ENCODE peak calls at places on chromosomes 11 and 22, in eight cellular contexts. Z, L, X, G, P, H, V and F are unnamed samples.

GRCh38 chr11:83157755-83158473 is 983 bp downstream of the PCF11 start:
- DNase-seq in Z (no peak), L (peak; percentile 80), X (no peak), G (peak; percentile 64), P (peak; percentile 45), H (peak; percentile 39), V (peak; percentile 56), F (peak; percentile 60)

GRCh38 chr11:75078233-75078632 is 18.4 kb downstream of the OR2AT4 start:
- DNase-seq in Z (no peak), L (no peak), X (no peak), G (peak; percentile 13), P (no peak), H (no peak), V (no peak), F (no peak)

GRCh38 chr11:9069861-9070470 is 21.4 kb downstream of the SCUBE2 start:
- DNase-seq in Z (no peak), L (peak; percentile 56), X (no peak), G (no peak), P (no peak), H (no peak), V (no peak), F (no peak)

GRCh38 chr11:74520927-74521665 is 27.6 kb upstream of the LIPT2 start:
- DNase-seq in Z (no peak), L (no peak), X (no peak), G (no peak), P (no peak), H (no peak), V (no peak), F (no peak)

GRCh38 chr22:47324435-47324990 is 562.1 kb downstream of the TBC1D22A start:
- DNase-seq in Z (no peak), L (no peak), X (no peak), G (no peak), P (no peak), H (no peak), V (no peak), F (no peak)

GRCh38 chr11:126764221-126764620 is 236.3 kb downstream of the KIRREL3 start:
- DNase-seq in Z (no peak), L (no peak), X (no peak), G (no peak), P (no peak), H (no peak), V (no peak), F (no peak)

GRCh38 chr11:66112640-66113098 is 42.6 kb downstream of the PACS1 start:
- DNase-seq in Z (peak; percentile 66), L (no peak), X (no peak), G (peak; percentile 38), P (no peak), H (no peak), V (no peak), F (peak; percentile 49)

GRCh38 chr11:80980221-80980620 is 1539.4 kb upstream of the TENM4 start:
- DNase-seq in Z (no peak), L (no peak), X (no peak), G (peak; percentile 12), P (no peak), H (no peak), V (no peak), F (no peak)

GRCh38 chr11:48114740-48115139 is 101.9 kb upstream of the OR4B1 start:
- DNase-seq in Z (no peak), L (no peak), X (no peak), G (no peak), P (no peak), H (no peak), V (no peak), F (no peak)

GRCh38 chr11:14768789-14769188 is 123.2 kb downstream of the CYP2R1 start:
- DNase-seq in Z (no peak), L (no peak), X (no peak), G (no peak), P (no peak), H (no peak), V (no peak), F (no peak)

GRCh38 chr11:10388574-10388973 is 66.5 kb upstream of the AMPD3 start:
- DNase-seq in Z (no peak), L (no peak), X (no peak), G (no peak), P (no peak), H (no peak), V (peak; percentile 29), F (no peak)

GRCh38 chr11:102194257-102194656 is 84.0 kb downstream of the YAP1 start:
- DNase-seq in Z (no peak), L (no peak), X (no peak), G (no peak), P (no peak), H (no peak), V (no peak), F (no peak)

GRCh38 chr22:30733081-30733680 is 38.5 kb downstream of the OSBP2 start:
- DNase-seq in Z (no peak), L (no peak), X (no peak), G (no peak), P (no peak), H (no peak), V (no peak), F (no peak)

GRCh38 chr22:19679476-19680099 is 34.7 kb upstream of the SEPTIN5 start:
- DNase-seq in Z (no peak), L (no peak), X (peak; percentile 50), G (no peak), P (no peak), H (peak; percentile 69), V (peak; percentile 41), F (peak; percentile 39)
- TF ChIP-seq CTCF in Z (peak; percentile 86), L (peak; percentile 68), X (no peak), G (peak; percentile 67), P (peak; percentile 77), H (peak; percentile 93), V (peak; percentile 63), F (peak; percentile 18)

DNA sequence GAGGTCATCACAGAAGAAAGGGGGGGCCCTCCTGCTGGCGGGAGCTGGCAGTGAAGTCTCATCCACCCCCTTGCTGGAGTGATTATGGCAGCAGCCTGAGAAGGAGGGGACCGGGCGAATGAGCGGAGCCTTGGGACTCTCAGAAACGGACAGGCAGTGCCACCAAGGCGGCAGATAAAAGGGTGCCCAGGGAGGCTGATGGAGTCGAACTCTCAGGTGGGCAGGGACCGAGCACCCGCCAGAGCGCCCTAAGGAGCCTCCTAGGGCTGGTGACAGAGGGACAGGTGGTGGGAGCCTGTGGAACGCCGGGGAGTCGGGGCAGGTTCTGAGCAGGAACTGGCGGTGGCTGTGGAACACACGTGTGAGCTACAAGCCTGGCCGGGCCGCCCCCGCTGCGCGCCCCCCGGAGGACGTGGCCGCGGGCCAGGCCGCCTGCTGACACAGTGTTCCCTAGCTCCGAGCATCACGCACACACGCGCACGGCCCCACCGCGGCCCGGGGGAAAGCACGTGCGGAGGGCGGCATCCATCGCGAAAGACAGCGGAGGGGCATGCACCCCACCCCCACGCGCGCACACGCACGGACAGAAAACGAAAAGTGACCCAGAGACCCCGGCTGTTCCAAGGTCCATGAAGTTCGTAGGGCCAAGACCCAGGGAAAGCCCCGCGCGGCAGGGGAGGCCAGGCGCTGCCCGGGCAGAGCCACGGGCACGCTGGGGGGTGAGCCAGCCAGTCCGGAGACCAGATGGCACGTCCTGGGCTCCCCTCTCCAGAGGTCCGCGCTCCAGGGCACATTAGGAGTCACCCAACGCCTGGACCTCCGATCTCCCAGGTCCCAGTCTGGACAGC is 1.0 kb downstream of the VWCE start:
- DNase-seq in Z (no peak), L (peak; percentile 76), X (peak; percentile 29), G (peak; percentile 24), P (peak; percentile 81), H (peak; percentile 26), V (peak; percentile 80), F (peak; percentile 46)
- TF ChIP-seq CTCF in Z (peak; percentile 15), L (no peak), X (no peak), G (no peak), P (no peak), H (no peak), V (no peak), F (no peak)

DNA sequence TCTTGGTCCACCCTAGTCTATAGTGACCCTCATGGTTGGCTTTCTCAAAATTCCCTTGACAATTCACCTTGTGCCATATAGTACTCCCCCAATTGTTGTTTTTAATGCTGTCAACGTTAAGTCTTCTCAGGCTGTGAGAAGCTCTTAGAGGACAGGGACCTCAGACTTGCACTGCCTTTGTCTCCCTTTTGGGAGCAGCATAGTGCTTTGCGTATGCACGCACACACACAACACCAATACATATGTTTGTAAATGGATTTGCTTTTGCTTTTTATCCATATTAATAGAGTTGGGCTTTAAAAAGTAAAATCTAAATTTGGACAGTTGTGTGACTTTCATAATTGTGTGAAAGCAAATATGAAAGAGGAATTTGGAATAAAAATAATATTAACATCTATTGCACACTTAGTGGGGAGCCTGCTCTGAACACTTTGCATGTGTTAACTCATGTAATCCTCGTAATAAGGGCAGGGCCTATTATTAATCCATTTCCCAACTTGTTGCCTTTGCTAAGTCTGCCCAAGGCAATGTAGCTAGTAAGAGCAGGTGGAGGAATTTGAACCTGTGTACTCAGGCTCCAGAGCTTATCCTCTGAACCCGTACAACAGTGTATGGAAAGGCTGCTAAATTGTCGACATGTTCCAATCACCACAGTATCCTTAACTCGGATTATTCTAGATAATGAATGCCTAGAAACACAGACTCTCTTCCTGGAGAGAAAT is 257.7 kb upstream of the NARS2 start:
- DNase-seq in Z (no peak), L (no peak), X (no peak), G (no peak), P (no peak), H (no peak), V (no peak), F (no peak)
- TF ChIP-seq CTCF in Z (peak; percentile 13), L (no peak), X (no peak), G (no peak), P (no peak), H (no peak), V (no peak), F (no peak)

GRCh38 chr11:255816-256215 is 19.0 kb downstream of the PSMD13 start:
- DNase-seq in Z (no peak), L (no peak), X (no peak), G (no peak), P (no peak), H (no peak), V (no peak), F (no peak)

GRCh38 chr11:256952-257737 is 20.4 kb downstream of the PSMD13 start:
- DNase-seq in Z (no peak), L (no peak), X (no peak), G (no peak), P (no peak), H (no peak), V (no peak), F (no peak)

GRCh38 chr11:259374-259773 is 18.8 kb upstream of the NLRP6 start:
- DNase-seq in Z (no peak), L (no peak), X (no peak), G (no peak), P (no peak), H (no peak), V (no peak), F (no peak)

GRCh38 chr11:255176-255575 is 18.4 kb downstream of the PSMD13 start:
- DNase-seq in Z (no peak), L (no peak), X (no peak), G (no peak), P (no peak), H (no peak), V (no peak), F (no peak)

DNA sequence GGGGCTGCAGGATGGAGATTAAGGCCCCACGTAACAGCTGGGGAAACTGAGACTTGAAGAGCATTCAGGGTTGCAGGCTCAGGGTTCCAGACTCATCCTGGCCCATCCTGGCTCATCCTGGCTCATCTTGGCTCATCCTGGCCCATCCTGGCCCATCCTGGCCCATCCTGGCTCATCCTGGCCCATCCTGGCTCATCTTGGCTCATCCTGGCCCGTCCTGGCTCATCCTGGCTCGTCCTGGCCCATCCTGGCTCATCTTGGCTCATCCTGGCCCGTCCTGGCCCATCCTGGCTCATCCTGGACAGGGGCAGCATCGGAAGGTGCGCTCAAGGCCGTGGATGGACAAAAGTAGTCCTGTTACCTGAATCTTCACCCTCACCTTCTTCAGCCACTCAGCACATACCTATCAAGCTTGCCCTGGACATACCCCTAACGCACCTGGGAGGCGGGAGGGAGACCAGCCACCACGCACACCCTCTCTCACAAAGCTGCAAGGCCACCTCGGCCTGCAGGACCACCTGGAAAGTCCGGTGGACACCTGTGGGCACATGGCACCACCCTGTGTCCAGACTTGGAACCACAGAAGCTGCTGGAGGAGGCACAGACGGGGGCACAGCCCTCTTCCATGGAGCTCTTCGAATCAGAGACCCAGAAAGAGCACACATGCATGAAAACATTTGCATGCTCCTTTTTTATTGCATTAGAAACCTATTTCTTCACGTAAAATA is 20.3 kb upstream of the NLRP6 start:
- DNase-seq in Z (no peak), L (no peak), X (no peak), G (no peak), P (no peak), H (no peak), V (no peak), F (no peak)
- TF ChIP-seq CTCF in Z (peak; percentile 27), L (no peak), X (no peak), G (no peak), P (no peak), H (no peak), V (no peak), F (peak; percentile 11)